ENCODE peak calls at places on chromosomes 11 and 22, in eight cellular contexts. Q is foreskin keratinocyte; A is upper lobe of right lung; J is activated naive CD8-positive, alpha-beta T cell treated with anti-CD3 and anti-CD28 coated beads, Interleukin-2, amount 10 ng/mL, durations not matched to agents 7 days and 5 days; U is Right ventricle myocardium superior; K is activated CD8-positive, alpha-beta T cell treated with anti-CD3 and anti-CD28 coated beads for 36 hours; I is activated CD8-positive, alpha-beta memory T cell treated with anti-CD3 and anti-CD28 coated beads, Interleukin-2, amount 10 ng/mL, durations not matched to agents 7 days and 5 days; H is stimulated activated naive B cell treated with anti-CD40 and anti-IgM and Interleukin-4, amounts not matched to agents 10 μg/mL and 1 μg/mL and 100 μg/mL, for 72 hours. C is an unnamed sample.

GRCh38 chr22:27820896-27821866 is 19.6 kb upstream of the MN1 start:
- ATAC-seq in Q (no peak), A (no peak), J (no peak), U (peak), K (no peak), I (no peak), H (no peak), C (no peak)

GRCh38 chr11:75946531-75947530 is 131.8 kb downstream of the UVRAG start:
- ATAC-seq in Q (peak), A (peak), J (no peak), U (peak), K (peak), I (no peak), H (peak), C (no peak)

GRCh38 chr11:89433278-89433677 is 57.9 kb downstream of the NOX4 start:
- ATAC-seq in Q (no peak), A (no peak), J (no peak), U (no peak), K (no peak), I (no peak), H (no peak), C (no peak)

GRCh38 chr11:40819230-40819629 is 640.2 kb downstream of the LRRC4C start:
- ATAC-seq in Q (no peak), A (no peak), J (no peak), U (no peak), K (no peak), I (no peak), H (no peak), C (no peak)

GRCh38 chr22:42984397-42984796 is 30.6 kb downstream of the PACSIN2 start:
- ATAC-seq in Q (no peak), A (no peak), J (no peak), U (no peak), K (no peak), I (no peak), H (no peak), C (no peak)

GRCh38 chr11:35167451-35167954 is 28.5 kb downstream of the CD44 start:
- ATAC-seq in Q (no peak), A (peak), J (no peak), U (peak), K (no peak), I (no peak), H (no peak), C (no peak)

GRCh38 chr22:19503869-19504268 is 20.3 kb downstream of the CLDN5 start:
- ATAC-seq in Q (no peak), A (no peak), J (no peak), U (no peak), K (no peak), I (no peak), H (peak), C (no peak)

GRCh38 chr22:31278643-31279326 is 13.5 kb downstream of the PIK3IP1 start:
- ATAC-seq in Q (no peak), A (no peak), J (peak), U (no peak), K (peak), I (peak), H (no peak), C (no peak)

GRCh38 chr11:61418136-61418535 is 11.6 kb downstream of the CPSF7 start:
- ATAC-seq in Q (no peak), A (no peak), J (no peak), U (no peak), K (no peak), I (no peak), H (no peak), C (no peak)

GRCh38 chr11:60978546-60979380 is 7.3 kb downstream of the CD6 start:
- ATAC-seq in Q (peak), A (peak), J (peak), U (no peak), K (peak), I (peak), H (peak), C (no peak)

GRCh38 chr11:126391970-126392637 is 36.6 kb downstream of the ST3GAL4 start:
- ATAC-seq in Q (peak), A (peak), J (no peak), U (peak), K (no peak), I (no peak), H (peak), C (peak)

GRCh38 chr11:46895821-46896220 is 22.5 kb downstream of the LRP4 start:
- ATAC-seq in Q (no peak), A (peak), J (no peak), U (peak), K (no peak), I (no peak), H (no peak), C (peak)

GRCh38 chr11:131899954-131900580 is 529.7 kb downstream of the NTM start:
- ATAC-seq in Q (no peak), A (no peak), J (no peak), U (peak), K (no peak), I (no peak), H (no peak), C (peak)

GRCh38 chr11:45158210-45158644 is 11.8 kb downstream of the PRDM11 start:
- ATAC-seq in Q (peak), A (peak), J (no peak), U (peak), K (no peak), I (no peak), H (no peak), C (peak)

GRCh38 chr11:109422755-109423113 is 744 bp downstream of the C11orf87 start:
- ATAC-seq in Q (peak), A (peak), J (no peak), U (peak), K (no peak), I (no peak), H (no peak), C (peak)

GRCh38 chr11:133078591-133079179 is 453.6 kb downstream of the OPCML start:
- ATAC-seq in Q (peak), A (peak), J (no peak), U (peak), K (no peak), I (no peak), H (peak), C (peak)

GRCh38 chr11:14451825-14452224 is 47.8 kb downstream of the COPB1 start:
- ATAC-seq in Q (no peak), A (no peak), J (no peak), U (no peak), K (no peak), I (no peak), H (peak), C (no peak)

GRCh38 chr22:28053871-28054621 is 135.0 kb upstream of the PITPNB start:
- ATAC-seq in Q (no peak), A (no peak), J (no peak), U (no peak), K (no peak), I (no peak), H (no peak), C (no peak)

GRCh38 chr11:46345131-46345597 is 2.1 kb upstream of the DGKZ start:
- ATAC-seq in Q (peak), A (peak), J (peak), U (peak), K (no peak), I (no peak), H (peak), C (no peak)

GRCh38 chr22:45171830-45172229 is 8.1 kb downstream of the NUP50 start:
- ATAC-seq in Q (no peak), A (no peak), J (no peak), U (no peak), K (no peak), I (no peak), H (no peak), C (no peak)

GRCh38 chr22:24981066-24981465 is 28.6 kb downstream of the KIAA1671 start:
- ATAC-seq in Q (no peak), A (no peak), J (no peak), U (no peak), K (no peak), I (no peak), H (no peak), C (no peak)

GRCh38 chr11:65060913-65061408 is 2.6 kb upstream of the NAALADL1 start:
- ATAC-seq in Q (no peak), A (peak), J (peak), U (no peak), K (no peak), I (peak), H (no peak), C (peak)

GRCh38 chr11:108614086-108614485 is 20.5 kb upstream of the EXPH5 start:
- ATAC-seq in Q (peak), A (no peak), J (no peak), U (no peak), K (no peak), I (no peak), H (no peak), C (no peak)

GRCh38 chr11:45035440-45035839 is 84.8 kb upstream of the TP53I11 start:
- ATAC-seq in Q (no peak), A (no peak), J (no peak), U (no peak), K (no peak), I (no peak), H (no peak), C (no peak)

GRCh38 chr11:118379497-118379896 is 20.1 kb downstream of the UBE4A start:
- ATAC-seq in Q (no peak), A (no peak), J (no peak), U (no peak), K (no peak), I (no peak), H (no peak), C (no peak)

GRCh38 chr22:29641781-29642355 is 38.4 kb downstream of the NF2 start:
- ATAC-seq in Q (no peak), A (no peak), J (peak), U (no peak), K (no peak), I (peak), H (no peak), C (no peak)

GRCh38 chr11:95111923-95112540 is 22.4 kb downstream of the ENDOD1 start:
- ATAC-seq in Q (no peak), A (no peak), J (no peak), U (no peak), K (no peak), I (no peak), H (no peak), C (no peak)

C was measured in SK-N-SH treated with all-trans-retinoic acid at 6 μM for 48 hours.